ENCODE peak calls at places on chromosome 6, in seven cellular contexts. G is NAMALWA, P is HS-5, L is fibroblast of the aortic adventitia, X is T47D, R is B cell, Z is NCI-H2081. A is an unnamed sample.
A peak's percentile ranks its signal among the peaks of the same experiment; 100 is the strongest.

GRCh38 chr6:43570876-43571441 is 4.9 kb downstream of the XPO5 start:
- DNase-seq in G (no peak), P (no peak), L (no peak), X (no peak), R (no peak), Z (no peak), A (no peak)

GRCh38 chr6:158818580-158819212 is 472 bp downstream of the EZR start:
- DNase-seq in G (peak; percentile 86), P (no peak), L (peak; percentile 58), X (peak; percentile 42), R (peak; percentile 79), Z (peak; percentile 14), A (peak; percentile 80)

GRCh38 chr6:136323431-136324112 is 33.9 kb upstream of the BCLAF1 start:
- DNase-seq in G (no peak), P (no peak), L (peak; percentile 53), X (no peak), R (no peak), Z (no peak), A (peak; percentile 22)

GRCh38 chr6:34132486-34133185 is 13.3 kb downstream of the GRM4 start:
- DNase-seq in G (peak; percentile 53), P (no peak), L (peak; percentile 23), X (peak; percentile 86), R (no peak), Z (no peak), A (peak; percentile 63)

GRCh38 chr6:155311076-155311475 is 3.2 kb downstream of the TFB1M start:
- DNase-seq in G (no peak), P (no peak), L (no peak), X (no peak), R (no peak), Z (no peak), A (no peak)

GRCh38 chr6:3693879-3694278 is 57.6 kb downstream of the PXDC1 start:
- DNase-seq in G (no peak), P (no peak), L (no peak), X (no peak), R (no peak), Z (no peak), A (no peak)

GRCh38 chr6:158529629-158530028 is 30.3 kb upstream of the TMEM181 start:
- DNase-seq in G (no peak), P (no peak), L (no peak), X (no peak), R (no peak), Z (no peak), A (no peak)

GRCh38 chr6:7087491-7087979 is 20.2 kb upstream of the RREB1 start:
- DNase-seq in G (no peak), P (no peak), L (no peak), X (no peak), R (no peak), Z (no peak), A (no peak)

A was measured in GM03348.